ENCODE peak calls at places on chromosomes 11 and 22, in four cellular contexts. O is aorta, A is fibroblast of lung, G is colonic mucosa. K is an unnamed sample. For H3K4me1 and H3K36me3, the result is how much of the 10 kb centered on the place peaks cover.

GRCh38 chr11:2027710-2028109 is 30.1 kb upstream of the H19 start:
- DNase-seq in O (no peak), A (no peak), G (no peak), K (no peak)

GRCh38 chr22:36846949-36847348 is 13.9 kb upstream of the NCF4 start:
- DNase-seq in O (no peak), A (no peak), G (no peak), K (no peak)

GRCh38 chr11:108967571-108967970 is 302.7 kb downstream of the DDX10 start:
- DNase-seq in O (no peak), A (peak), G (no peak), K (no peak)

GRCh38 chr11:105609832-105610781 is at the start of gene GRIA4:
- DNase-seq in O (peak), A (peak), G (peak), K (no peak)

GRCh38 chr11:76598426-76598839 is 72.1 kb downstream of the LRRC32 start:
- DNase-seq in O (peak), A (peak), G (no peak), K (no peak)

GRCh38 chr11:41121600-41121999 is 337.9 kb downstream of the LRRC4C start:
- DNase-seq in O (no peak), A (no peak), G (no peak), K (no peak)

GRCh38 chr22:20027966-20028854 is 7.3 kb downstream of the TANGO2 start:
- DNase-seq in O (no peak), A (peak), G (no peak), K (no peak)

GRCh38 chr22:48710410-48710809 is 1117.3 kb downstream of the BRD1 start:
- DNase-seq in O (peak), A (no peak), G (no peak), K (no peak)

GRCh38 chr11:89491141-89491690 is at the start of gene NOX4:
- DNase-seq in O (peak), A (peak), G (no peak), K (no peak)

GRCh38 chr22:37260396-37260795 is 16.3 kb upstream of the RAC2 start:
- DNase-seq in O (peak), A (no peak), G (no peak), K (no peak)

GRCh38 chr22:23752750-23753149 is 1.5 kb downstream of the VPREB3 start:
- DNase-seq in O (no peak), A (no peak), G (no peak), K (no peak)

GRCh38 chr11:94876645-94877445 is 96.5 kb downstream of the CWC15 start:
- DNase-seq in O (peak), A (peak), G (peak), K (no peak)

GRCh38 chr11:2202071-2202899 is 30.7 kb upstream of the TH start:
- DNase-seq in O (peak), A (no peak), G (peak), K (peak)

GRCh38 chr11:131674051-131674755 is 303.8 kb downstream of the NTM start:
- DNase-seq in O (peak), A (peak), G (peak), K (no peak)

GRCh38 chr22:27456696-27457503 is 344.7 kb downstream of the MN1 start:
- DNase-seq in O (no peak), A (peak), G (no peak), K (no peak)

GRCh38 chr22:43262990-43263644 is 76.2 kb upstream of the TTLL12 start:
- DNase-seq in O (no peak), A (peak), G (no peak), K (peak)

GRCh38 chr11:128026596-128026995 is 560.8 kb downstream of the ETS1 start:
- DNase-seq in O (no peak), A (peak), G (no peak), K (no peak)

GRCh38 chr11:12800032-12800671 is 125.9 kb downstream of the TEAD1 start:
- DNase-seq in O (no peak), A (peak), G (peak), K (no peak)

GRCh38 chr22:26949193-26949592 is 291.8 kb downstream of the MIAT start:
- DNase-seq in O (peak), A (peak), G (no peak), K (no peak)

GRCh38 chr11:11640152-11640551 is 18.3 kb upstream of the GALNT18 start:
- DNase-seq in O (no peak), A (no peak), G (no peak), K (no peak)

GRCh38 chr22:33737662-33738061 is 182.6 kb downstream of the LARGE1 start:
- DNase-seq in O (no peak), A (no peak), G (no peak), K (no peak)
- H3K27ac ChIP-seq in O (no peak), A (no peak), G (no peak), K (no peak)

DNA sequence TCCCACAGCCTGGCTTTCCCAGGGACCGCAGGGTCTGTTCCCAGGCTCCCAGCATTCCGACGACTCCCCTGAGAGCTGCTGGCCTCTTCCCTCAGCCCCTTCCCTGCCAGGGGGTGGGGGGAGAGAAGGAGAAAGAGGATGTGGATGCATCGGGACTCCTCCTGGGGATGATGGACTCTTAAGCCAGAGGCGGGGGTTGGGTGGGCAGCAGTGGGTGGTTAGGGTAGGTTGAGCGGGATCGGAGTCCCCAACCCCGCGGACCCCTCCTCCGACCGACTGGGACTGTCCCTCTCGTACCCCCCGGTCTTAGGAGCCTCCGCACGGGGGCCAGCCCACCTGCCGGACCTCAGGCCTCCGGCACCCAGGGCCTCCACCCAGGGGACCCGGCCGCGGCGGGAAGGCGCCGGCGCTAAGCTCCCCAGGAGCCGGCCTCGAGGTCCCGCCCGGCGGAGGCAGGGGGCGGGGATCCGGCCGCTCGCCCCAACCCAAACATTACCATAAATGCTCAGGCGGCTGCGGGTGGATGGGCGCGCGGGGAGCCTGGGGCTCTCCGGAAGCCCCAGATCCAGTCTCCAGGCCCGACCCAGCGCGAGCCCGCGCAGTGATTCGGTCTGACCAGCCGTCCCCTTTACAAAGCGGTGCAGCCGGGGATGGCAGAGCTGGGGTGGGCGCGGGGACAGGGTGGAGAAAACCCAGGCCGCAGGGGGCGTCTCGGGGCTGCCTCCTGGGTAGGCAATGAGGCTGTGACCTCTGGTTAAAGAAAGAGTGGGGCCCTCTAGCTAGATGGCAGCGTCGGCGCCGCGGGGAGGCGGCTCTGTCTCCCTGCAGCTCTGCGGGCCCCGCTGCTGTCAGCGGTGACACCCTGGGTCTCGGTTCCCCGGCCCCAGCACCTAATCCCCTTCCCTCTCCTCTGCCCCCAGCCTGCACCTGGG is 3.9 kb upstream of the MCAM start:
- DNase-seq in O (peak), A (peak), G (peak), K (peak)
- H3K4me1 ChIP-seq in O (under half), A (under half), G (under half), K (half or more)

GRCh38 chr11:134159652-134160051 is 64.1 kb downstream of the NCAPD3 start:
- DNase-seq in O (no peak), A (no peak), G (no peak), K (no peak)

GRCh38 chr11:134170177-134170908 is 53.4 kb downstream of the NCAPD3 start:
- DNase-seq in O (no peak), A (no peak), G (no peak), K (no peak)

GRCh38 chr11:134164490-134165370 is 59.0 kb downstream of the NCAPD3 start:
- DNase-seq in O (no peak), A (no peak), G (no peak), K (no peak)
- H3K36me3 ChIP-seq in O (under half), A (under half), G (under half), K (half or more)

DNA sequence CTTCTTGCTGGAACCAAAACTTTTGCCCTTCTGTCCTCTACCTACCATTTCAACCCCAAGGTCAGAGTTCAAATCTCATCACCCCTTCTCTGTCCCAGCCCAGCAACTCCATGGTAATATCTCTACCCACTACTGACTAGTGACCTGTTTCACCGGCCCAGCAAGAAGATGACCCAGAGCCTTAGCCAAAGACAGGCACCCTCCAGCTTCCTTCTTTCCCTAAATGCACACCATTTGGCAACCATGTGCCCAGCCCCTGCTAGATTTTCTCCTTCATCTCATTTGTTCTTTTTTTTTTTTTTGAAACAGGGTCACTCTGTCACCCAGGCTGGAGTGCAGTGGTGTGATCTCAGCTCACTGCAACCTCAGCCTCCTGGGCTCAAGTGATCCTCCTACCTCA is 14.9 kb downstream of the ARAP1 start:
- DNase-seq in O (no peak), A (no peak), G (no peak), K (no peak)
- H3K27ac ChIP-seq in O (no peak), A (peak), G (peak), K (peak)

DNA sequence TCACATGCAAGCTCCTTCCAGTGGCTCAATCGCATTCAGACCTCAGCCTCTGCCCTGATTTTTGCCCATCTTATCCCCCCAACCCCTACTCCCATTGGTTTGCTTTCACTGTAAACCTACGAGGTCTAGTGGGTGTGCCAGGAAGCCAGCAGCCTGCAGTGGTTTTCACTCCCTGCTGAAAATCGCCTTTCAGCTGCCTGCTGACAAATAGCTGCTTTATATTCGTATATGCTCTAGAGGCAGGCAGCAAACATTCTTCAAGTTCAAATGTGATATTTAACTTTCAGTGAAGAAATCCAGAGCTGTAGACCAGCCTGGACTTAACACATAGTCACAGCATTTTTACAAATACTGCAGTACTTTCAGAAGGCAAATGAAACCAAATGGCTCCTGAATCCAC is 92.8 kb upstream of the APOA1 start:
- DNase-seq in O (no peak), A (peak), G (peak), K (peak)
- H3K4me1 ChIP-seq in O (under half), A (under half), G (under half), K (half or more)

GRCh38 chr11:86952221-86952875 is 2.8 kb downstream of the FZD4 start:
- DNase-seq in O (no peak), A (no peak), G (no peak), K (no peak)
- H3K36me3 ChIP-seq in O (under half), A (under half), G (under half), K (under half)

DNA sequence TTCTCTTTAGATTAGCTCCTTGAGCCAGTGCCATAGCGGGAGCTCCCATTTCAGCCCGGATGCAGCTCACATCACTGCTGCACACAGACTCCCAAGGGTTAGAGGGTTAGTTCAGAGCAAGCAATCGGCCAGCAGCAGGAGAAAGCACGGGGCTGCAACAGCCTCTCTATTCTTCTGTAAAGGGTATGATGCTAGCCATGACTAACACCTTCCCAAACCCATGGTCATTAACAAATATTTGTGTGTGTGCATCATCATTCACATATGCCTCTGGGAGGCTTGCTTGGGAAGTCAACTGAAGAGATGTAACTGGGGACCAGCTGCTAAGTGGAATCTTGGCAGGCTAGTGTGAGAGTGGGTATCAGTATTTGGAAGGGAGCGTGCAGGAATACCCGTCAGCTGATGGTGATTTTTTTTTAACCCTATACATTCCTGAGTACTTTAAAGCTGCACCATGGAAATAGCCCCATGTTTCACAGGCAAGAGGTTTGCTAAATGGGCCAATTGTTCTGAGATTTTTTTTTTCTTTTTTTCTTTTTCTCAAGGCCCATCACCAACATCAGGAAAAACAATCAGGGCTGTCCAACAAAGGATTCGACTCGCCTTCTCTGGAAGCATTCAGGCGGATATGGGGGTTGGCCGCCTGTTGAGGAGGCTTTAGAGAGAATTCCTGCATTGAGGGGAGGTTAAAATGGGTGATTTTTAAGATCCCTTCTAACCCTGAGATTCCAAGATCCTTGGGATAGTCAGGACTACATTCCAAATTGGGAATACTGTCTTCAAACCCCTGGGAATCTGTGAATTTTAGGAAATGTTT is 33.2 kb upstream of the CCDC89 start:
- DNase-seq in O (peak), A (peak), G (no peak), K (no peak)
- H3K27ac ChIP-seq in O (no peak), A (peak), G (no peak), K (no peak)

GRCh38 chr11:119412072-119412471 is 10.9 kb downstream of the THY1 start:
- DNase-seq in O (no peak), A (no peak), G (no peak), K (no peak)

GRCh38 chr11:119409731-119410130 is 13.2 kb downstream of the THY1 start:
- DNase-seq in O (no peak), A (no peak), G (no peak), K (no peak)

GRCh38 chr11:119414734-119415133 is 8.2 kb downstream of the THY1 start:
- DNase-seq in O (no peak), A (no peak), G (no peak), K (no peak)

GRCh38 chr11:119414321-119414720 is 8.7 kb downstream of the THY1 start:
- DNase-seq in O (no peak), A (no peak), G (no peak), K (no peak)

GRCh38 chr11:119410501-119410900 is 12.5 kb downstream of the THY1 start:
- DNase-seq in O (no peak), A (no peak), G (no peak), K (no peak)
- H3K4me1 ChIP-seq in O (under half), A (under half), G (under half), K (under half)

GRCh38 chr11:64534391-64534801 is 56.6 kb upstream of the SLC22A12 start:
- DNase-seq in O (peak), A (no peak), G (no peak), K (no peak)
- H3K36me3 ChIP-seq in O (under half), A (under half), G (under half), K (under half)

GRCh38 chr11:91396243-91397133 is 828.1 kb upstream of the FAT3 start:
- DNase-seq in O (no peak), A (peak), G (no peak), K (no peak)
- H3K27ac ChIP-seq in O (no peak), A (no peak), G (no peak), K (no peak)